ENCODE peak calls at places on chromosomes 3 and 15, in nine cellular contexts. One of them, this sample, is unnamed.

GRCh38 chr3:116291141-116291540 is 154.1 kb downstream of the LSAMP start:
- DNase-seq in ovary: no peak
- DNase-seq in prostate gland: no peak
- DNase-seq in HepG2: no peak
- DNase-seq in stomach: no peak
- DNase-seq in lower leg skin: no peak
- DNase-seq in A549: no peak
- DNase-seq in Peyer's patch: no peak
- DNase-seq in tibial nerve: no peak
- DNase-seq in this sample: no peak

GRCh38 chr15:65937476-65937875 is 68.2 kb downstream of the RAB11A start:
- DNase-seq in ovary: no peak
- DNase-seq in prostate gland: no peak
- DNase-seq in HepG2: no peak
- DNase-seq in stomach: peak
- DNase-seq in lower leg skin: no peak
- DNase-seq in A549: no peak
- DNase-seq in Peyer's patch: no peak
- DNase-seq in tibial nerve: no peak
- DNase-seq in this sample: peak

GRCh38 chr3:147809206-147809605 is 400.0 kb downstream of the ZIC1 start:
- DNase-seq in ovary: no peak
- DNase-seq in prostate gland: no peak
- DNase-seq in HepG2: no peak
- DNase-seq in stomach: no peak
- DNase-seq in lower leg skin: no peak
- DNase-seq in A549: no peak
- DNase-seq in Peyer's patch: no peak
- DNase-seq in tibial nerve: no peak
- DNase-seq in this sample: no peak

GRCh38 chr3:10437272-10437994 is 68.0 kb downstream of the ATP2B2 start:
- DNase-seq in ovary: no peak
- DNase-seq in prostate gland: no peak
- DNase-seq in HepG2: no peak
- DNase-seq in stomach: no peak
- DNase-seq in lower leg skin: no peak
- DNase-seq in A549: no peak
- DNase-seq in Peyer's patch: peak
- DNase-seq in tibial nerve: no peak
- DNase-seq in this sample: no peak

GRCh38 chr3:56468184-56469106 is at the start of gene ERC2:
- DNase-seq in ovary: peak
- DNase-seq in prostate gland: peak
- DNase-seq in HepG2: peak
- DNase-seq in stomach: peak
- DNase-seq in lower leg skin: no peak
- DNase-seq in A549: peak
- DNase-seq in Peyer's patch: no peak
- DNase-seq in tibial nerve: no peak
- DNase-seq in this sample: no peak

GRCh38 chr3:121690777-121691405 is 30.2 kb upstream of the HCLS1 start:
- DNase-seq in ovary: no peak
- DNase-seq in prostate gland: no peak
- DNase-seq in HepG2: no peak
- DNase-seq in stomach: no peak
- DNase-seq in lower leg skin: no peak
- DNase-seq in A549: no peak
- DNase-seq in Peyer's patch: no peak
- DNase-seq in tibial nerve: no peak
- DNase-seq in this sample: no peak

GRCh38 chr3:48652923-48653715 is 9.6 kb downstream of the CELSR3 start:
- DNase-seq in ovary: no peak
- DNase-seq in prostate gland: no peak
- DNase-seq in HepG2: no peak
- DNase-seq in stomach: no peak
- DNase-seq in lower leg skin: no peak
- DNase-seq in A549: no peak
- DNase-seq in Peyer's patch: no peak
- DNase-seq in tibial nerve: no peak
- DNase-seq in this sample: no peak

GRCh38 chr3:195752538-195753331 is 32.0 kb downstream of the MUC20 start:
- DNase-seq in ovary: no peak
- DNase-seq in prostate gland: no peak
- DNase-seq in HepG2: no peak
- DNase-seq in stomach: no peak
- DNase-seq in lower leg skin: no peak
- DNase-seq in A549: no peak
- DNase-seq in Peyer's patch: no peak
- DNase-seq in tibial nerve: no peak
- DNase-seq in this sample: no peak

GRCh38 chr3:102668247-102668646 is 233.4 kb downstream of the ZPLD1 start:
- DNase-seq in ovary: no peak
- DNase-seq in prostate gland: no peak
- DNase-seq in HepG2: no peak
- DNase-seq in stomach: no peak
- DNase-seq in lower leg skin: no peak
- DNase-seq in A549: no peak
- DNase-seq in Peyer's patch: no peak
- DNase-seq in tibial nerve: no peak
- DNase-seq in this sample: no peak

GRCh38 chr3:122101646-122102045 is 46.5 kb downstream of the CD86 start:
- DNase-seq in ovary: no peak
- DNase-seq in prostate gland: peak
- DNase-seq in HepG2: peak
- DNase-seq in stomach: no peak
- DNase-seq in lower leg skin: no peak
- DNase-seq in A549: peak
- DNase-seq in Peyer's patch: no peak
- DNase-seq in tibial nerve: no peak
- DNase-seq in this sample: no peak

GRCh38 chr3:124916837-124917409 is 17.6 kb downstream of the MUC13 start:
- DNase-seq in ovary: no peak
- DNase-seq in prostate gland: no peak
- DNase-seq in HepG2: no peak
- DNase-seq in stomach: no peak
- DNase-seq in lower leg skin: no peak
- DNase-seq in A549: no peak
- DNase-seq in Peyer's patch: no peak
- DNase-seq in tibial nerve: no peak
- DNase-seq in this sample: no peak

GRCh38 chr15:80588801-80589200 is 106.3 kb upstream of the ABHD17C start:
- DNase-seq in ovary: no peak
- DNase-seq in prostate gland: no peak
- DNase-seq in HepG2: peak
- DNase-seq in stomach: peak
- DNase-seq in lower leg skin: no peak
- DNase-seq in A549: peak
- DNase-seq in Peyer's patch: no peak
- DNase-seq in tibial nerve: no peak
- DNase-seq in this sample: no peak

GRCh38 chr3:41681479-41681878 is 280.4 kb downstream of the ULK4 start:
- DNase-seq in ovary: no peak
- DNase-seq in prostate gland: no peak
- DNase-seq in HepG2: peak
- DNase-seq in stomach: no peak
- DNase-seq in lower leg skin: no peak
- DNase-seq in A549: peak
- DNase-seq in Peyer's patch: no peak
- DNase-seq in tibial nerve: no peak
- DNase-seq in this sample: no peak

GRCh38 chr15:33292718-33293307 is 18.0 kb upstream of the RYR3 start:
- DNase-seq in ovary: peak
- DNase-seq in prostate gland: peak
- DNase-seq in HepG2: peak
- DNase-seq in stomach: peak
- DNase-seq in lower leg skin: peak
- DNase-seq in A549: peak
- DNase-seq in Peyer's patch: no peak
- DNase-seq in tibial nerve: peak
- DNase-seq in this sample: peak

GRCh38 chr3:156321934-156322333 is 201.6 kb downstream of the KCNAB1 start:
- DNase-seq in ovary: no peak
- DNase-seq in prostate gland: no peak
- DNase-seq in HepG2: no peak
- DNase-seq in stomach: no peak
- DNase-seq in lower leg skin: no peak
- DNase-seq in A549: no peak
- DNase-seq in Peyer's patch: no peak
- DNase-seq in tibial nerve: no peak
- DNase-seq in this sample: no peak

GRCh38 chr3:13493867-13494441 is 13.8 kb downstream of the HDAC11 start:
- DNase-seq in ovary: no peak
- DNase-seq in prostate gland: no peak
- DNase-seq in HepG2: no peak
- DNase-seq in stomach: no peak
- DNase-seq in lower leg skin: no peak
- DNase-seq in A549: no peak
- DNase-seq in Peyer's patch: no peak
- DNase-seq in tibial nerve: no peak
- DNase-seq in this sample: no peak

GRCh38 chr3:50487181-50487580 is 16.3 kb downstream of the CACNA2D2 start:
- DNase-seq in ovary: no peak
- DNase-seq in prostate gland: no peak
- DNase-seq in HepG2: no peak
- DNase-seq in stomach: no peak
- DNase-seq in lower leg skin: no peak
- DNase-seq in A549: no peak
- DNase-seq in Peyer's patch: no peak
- DNase-seq in tibial nerve: no peak
- DNase-seq in this sample: no peak

GRCh38 chr3:52005571-52005986 is 9.9 kb upstream of the RPL29 start:
- DNase-seq in ovary: peak
- DNase-seq in prostate gland: no peak
- DNase-seq in HepG2: no peak
- DNase-seq in stomach: peak
- DNase-seq in lower leg skin: no peak
- DNase-seq in A549: no peak
- DNase-seq in Peyer's patch: no peak
- DNase-seq in tibial nerve: no peak
- DNase-seq in this sample: peak

GRCh38 chr3:30131171-30131570 is 475.2 kb upstream of the TGFBR2 start:
- DNase-seq in ovary: no peak
- DNase-seq in prostate gland: no peak
- DNase-seq in HepG2: no peak
- DNase-seq in stomach: no peak
- DNase-seq in lower leg skin: no peak
- DNase-seq in A549: no peak
- DNase-seq in Peyer's patch: no peak
- DNase-seq in tibial nerve: no peak
- DNase-seq in this sample: no peak

GRCh38 chr15:78567541-78567940 is 2.2 kb downstream of the CHRNA5 start:
- DNase-seq in ovary: no peak
- DNase-seq in prostate gland: no peak
- DNase-seq in HepG2: no peak
- DNase-seq in stomach: no peak
- DNase-seq in lower leg skin: no peak
- DNase-seq in A549: no peak
- DNase-seq in Peyer's patch: no peak
- DNase-seq in tibial nerve: no peak
- DNase-seq in this sample: no peak

GRCh38 chr15:53218996-53219580 is 429.0 kb upstream of the ONECUT1 start:
- DNase-seq in ovary: no peak
- DNase-seq in prostate gland: no peak
- DNase-seq in HepG2: peak
- DNase-seq in stomach: no peak
- DNase-seq in lower leg skin: no peak
- DNase-seq in A549: no peak
- DNase-seq in Peyer's patch: no peak
- DNase-seq in tibial nerve: no peak
- DNase-seq in this sample: no peak
- TF ChIP-seq CTCF in ovary: no peak
- TF ChIP-seq CTCF in prostate gland: no peak
- TF ChIP-seq CTCF in HepG2: no peak
- TF ChIP-seq CTCF in stomach: no peak
- TF ChIP-seq CTCF in lower leg skin: no peak
- TF ChIP-seq CTCF in A549: no peak
- TF ChIP-seq CTCF in Peyer's patch: no peak
- TF ChIP-seq CTCF in tibial nerve: no peak
- TF ChIP-seq CTCF in this sample: no peak

DNA sequence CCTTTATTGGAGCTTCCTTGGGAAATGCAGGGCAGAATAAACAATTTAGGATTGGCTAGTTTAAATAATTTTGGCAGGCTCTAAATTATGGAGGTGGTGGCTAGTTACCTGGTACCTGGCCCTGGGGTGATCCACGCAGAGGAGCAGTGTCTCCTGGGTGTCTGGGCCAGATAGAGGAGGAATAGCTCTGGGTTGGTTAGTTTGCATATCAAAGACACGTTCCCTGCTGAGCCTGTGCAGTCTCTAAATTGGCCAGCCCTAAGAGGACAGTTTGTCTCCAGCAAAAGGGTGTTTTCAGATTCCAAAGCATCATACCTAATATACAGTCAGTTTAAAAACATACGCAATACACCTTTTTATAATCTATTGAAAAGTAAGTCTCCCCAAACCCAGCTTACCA is 333.3 kb upstream of the TPM1 start:
- DNase-seq in ovary: no peak
- DNase-seq in prostate gland: no peak
- DNase-seq in HepG2: no peak
- DNase-seq in stomach: no peak
- DNase-seq in lower leg skin: no peak
- DNase-seq in A549: no peak
- DNase-seq in Peyer's patch: no peak
- DNase-seq in tibial nerve: no peak
- DNase-seq in this sample: no peak
- TF ChIP-seq POLR2A in ovary: no peak
- TF ChIP-seq POLR2A in prostate gland: no peak
- TF ChIP-seq POLR2A in HepG2: no peak
- TF ChIP-seq POLR2A in stomach: no peak
- TF ChIP-seq POLR2A in lower leg skin: no peak
- TF ChIP-seq POLR2A in A549: no peak
- TF ChIP-seq POLR2A in Peyer's patch: no peak
- TF ChIP-seq POLR2A in tibial nerve: no peak
- TF ChIP-seq POLR2A in this sample: no peak

DNA sequence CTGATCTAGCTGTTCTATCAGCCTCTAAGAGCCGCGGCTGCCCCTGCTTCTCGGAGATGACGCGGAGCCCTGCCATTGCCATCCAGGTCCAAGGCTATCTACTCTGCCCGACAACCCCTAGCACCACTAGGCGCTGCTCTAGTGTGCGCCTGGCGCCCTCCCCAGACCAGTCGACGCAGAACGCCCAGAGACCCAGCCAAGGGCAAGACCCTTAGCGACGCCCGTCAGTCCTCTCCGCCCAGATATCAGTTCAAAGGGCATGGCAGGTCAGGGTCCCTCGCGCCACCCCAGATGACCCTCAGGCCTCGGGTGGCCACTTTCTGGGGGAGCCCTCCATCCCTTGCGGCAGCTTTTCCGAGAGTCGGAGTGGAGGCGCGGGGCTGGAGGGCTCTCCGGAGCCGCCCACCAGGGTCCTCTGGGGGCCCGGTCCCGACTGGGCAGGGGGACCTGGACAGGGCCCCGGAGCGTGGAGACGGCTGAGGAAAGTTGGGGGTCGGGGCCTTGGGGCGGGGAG is 371 bp upstream of the CLSTN2 start:
- DNase-seq in ovary: peak
- DNase-seq in prostate gland: no peak
- DNase-seq in HepG2: no peak
- DNase-seq in stomach: no peak
- DNase-seq in lower leg skin: no peak
- DNase-seq in A549: peak
- DNase-seq in Peyer's patch: no peak
- DNase-seq in tibial nerve: no peak
- DNase-seq in this sample: no peak
- H3K4me3 ChIP-seq in ovary: peak
- H3K4me3 ChIP-seq in prostate gland: peak
- H3K4me3 ChIP-seq in HepG2: peak
- H3K4me3 ChIP-seq in stomach: peak
- H3K4me3 ChIP-seq in lower leg skin: peak
- H3K4me3 ChIP-seq in A549: peak
- H3K4me3 ChIP-seq in Peyer's patch: peak
- H3K4me3 ChIP-seq in tibial nerve: peak
- H3K4me3 ChIP-seq in this sample: peak

GRCh38 chr15:69957175-69957574 is 140.5 kb downstream of the TLE3 start:
- DNase-seq in ovary: no peak
- DNase-seq in prostate gland: no peak
- DNase-seq in HepG2: no peak
- DNase-seq in stomach: no peak
- DNase-seq in lower leg skin: no peak
- DNase-seq in A549: peak
- DNase-seq in Peyer's patch: no peak
- DNase-seq in tibial nerve: no peak
- DNase-seq in this sample: no peak
- TF ChIP-seq CTCF in ovary: no peak
- TF ChIP-seq CTCF in prostate gland: no peak
- TF ChIP-seq CTCF in HepG2: no peak
- TF ChIP-seq CTCF in stomach: no peak
- TF ChIP-seq CTCF in lower leg skin: no peak
- TF ChIP-seq CTCF in A549: no peak
- TF ChIP-seq CTCF in Peyer's patch: no peak
- TF ChIP-seq CTCF in tibial nerve: no peak
- TF ChIP-seq CTCF in this sample: no peak